ENCODE peak calls at places on chromosomes 6 and 20, in four cellular contexts. L is body of pancreas, O is MG63, M is Right ventricle myocardium superior. N is an unnamed sample.

GRCh38 chr6:21382821-21383455 is 210.6 kb upstream of the SOX4 start:
- DNase-seq in O (no peak), M (no peak), L (no peak), N (no peak)

GRCh38 chr20:47258745-47259695 is 97.5 kb downstream of the ZMYND8 start:
- DNase-seq in L (peak; percentile 27), M (peak; percentile 49), O (no peak), N (peak; percentile 28)

GRCh38 chr6:53639520-53639919 is 26.0 kb downstream of the KLHL31 start:
- DNase-seq in M (no peak), O (no peak), L (no peak), N (no peak)

GRCh38 chr6:31723245-31723979 is at the start of gene MPIG6B:
- DNase-seq in O (no peak), L (no peak), M (no peak), N (no peak)

GRCh38 chr6:145155411-145155810 is 579.9 kb downstream of the EPM2A start:
- DNase-seq in M (no peak), O (no peak), L (no peak), N (no peak)

GRCh38 chr20:7285918-7286556 is 518.6 kb downstream of the BMP2 start:
- DNase-seq in L (peak; percentile 81), M (peak; percentile 78), O (peak; percentile 36), N (peak; percentile 73)

GRCh38 chr6:32439708-32440214 is at the start of gene HLA-DRA:
- DNase-seq in M (no peak), L (peak; percentile 53), O (no peak), N (no peak)

GRCh38 chr20:62908971-62909791 is 17.1 kb downstream of the DIDO1 start:
- DNase-seq in M (no peak), O (no peak), L (no peak), N (no peak)

GRCh38 chr20:59141818-59142581 is 21.6 kb upstream of the ZNF831 start:
- DNase-seq in L (no peak), O (no peak), M (no peak), N (no peak)

GRCh38 chr6:134787261-134787871 is 162.5 kb downstream of the ALDH8A1 start:
- DNase-seq in L (no peak), M (no peak), O (peak; percentile 9), N (no peak)

GRCh38 chr6:136791296-136792065 is 796 bp downstream of the MAP3K5 start:
- DNase-seq in L (peak; percentile 85), O (peak; percentile 65), M (peak; percentile 83), N (peak; percentile 88)

GRCh38 chr6:7727951-7728854 is 2.3 kb downstream of the BMP6 start:
- DNase-seq in M (peak; percentile 49), L (no peak), O (no peak), N (no peak)

GRCh38 chr20:33443006-33443511 is 504 bp downstream of the SNTA1 start:
- DNase-seq in O (no peak), L (peak; percentile 28), M (peak; percentile 62), N (no peak)

GRCh38 chr6:116267879-116268588 is 11.7 kb downstream of the TSPYL1 start:
- DNase-seq in O (no peak), M (no peak), L (no peak), N (no peak)

GRCh38 chr6:47235964-47236760 is 73.5 kb downstream of the TNFRSF21 start:
- DNase-seq in M (peak; percentile 51), O (no peak), L (peak; percentile 56), N (peak; percentile 30)

GRCh38 chr6:108133594-108134179 is 32.1 kb upstream of the NR2E1 start:
- DNase-seq in M (peak; percentile 68), L (peak; percentile 91), O (peak; percentile 86), N (peak; percentile 79)

GRCh38 chr6:39929733-39930461 is 4.4 kb downstream of the MOCS1 start:
- DNase-seq in M (no peak), O (no peak), L (no peak), N (no peak)

GRCh38 chr6:138397128-138397814 is 6.8 kb upstream of the HEBP2 start:
- DNase-seq in O (peak; percentile 62), L (no peak), M (peak; percentile 46), N (no peak)

GRCh38 chr6:26258199-26258977 is 106.6 kb upstream of the BTN3A2 start:
- DNase-seq in L (no peak), M (no peak), O (no peak), N (no peak)

GRCh38 chr20:25553819-25554296 is 31.5 kb downstream of the NINL start:
- DNase-seq in L (no peak), O (peak; percentile 44), M (no peak), N (no peak)

GRCh38 chr6:122755901-122756300 is 23.6 kb upstream of the FABP7 start:
- DNase-seq in O (no peak), M (no peak), L (no peak), N (no peak)

GRCh38 chr6:36216559-36216958 is 20.0 kb downstream of the BRPF3 start:
- DNase-seq in O (peak; percentile 26), L (no peak), M (no peak), N (no peak)

GRCh38 chr20:58721951-58722371 is 29.4 kb downstream of the NPEPL1 start:
- DNase-seq in M (peak; percentile 42), L (peak; percentile 32), O (no peak), N (no peak)

GRCh38 chr20:64153861-64154589 is 10.2 kb upstream of the MYT1 start:
- DNase-seq in O (no peak), L (no peak), M (peak; percentile 10), N (peak; percentile 67)

GRCh38 chr20:54995021-54995420 is 519.6 kb downstream of the DOK5 start:
- DNase-seq in M (no peak), O (no peak), L (no peak), N (no peak)

GRCh38 chr6:142377112-142377848 is 75.5 kb downstream of the ADGRG6 start:
- DNase-seq in O (peak; percentile 13), L (peak; percentile 5), M (no peak), N (no peak)

GRCh38 chr6:5078121-5078695 is 6.9 kb upstream of the PPP1R3G start:
- DNase-seq in M (no peak), O (no peak), L (no peak), N (no peak)

GRCh38 chr6:17986656-17987575 is 519 bp downstream of the KIF13A start:
- DNase-seq in M (peak; percentile 76), O (peak; percentile 43), L (peak; percentile 60), N (peak; percentile 91)

GRCh38 chr6:129567374-129567773 is 142.6 kb downstream of the ARHGAP18 start:
- DNase-seq in O (no peak), L (no peak), M (no peak), N (no peak)

GRCh38 chr20:5080384-5080877 is 39.3 kb downstream of the PCNA start:
- DNase-seq in L (peak; percentile 72), M (peak; percentile 87), O (peak; percentile 9), N (peak; percentile 87)

GRCh38 chr20:57483287-57484050 is 41.5 kb downstream of the CTCFL start:
- DNase-seq in M (no peak), L (no peak), O (no peak), N (no peak)

GRCh38 chr6:42352856-42353564 is 98.7 kb downstream of the TRERF1 start:
- DNase-seq in O (peak; percentile 74), L (no peak), M (no peak), N (no peak)

GRCh38 chr6:163745566-163746400 is 331.3 kb downstream of the QKI start:
- DNase-seq in L (peak; percentile 42), M (peak; percentile 77), O (peak; percentile 95), N (no peak)

GRCh38 chr20:34090645-34091044 is 21.4 kb downstream of the EIF2S2 start:
- DNase-seq in O (no peak), L (no peak), M (no peak), N (no peak)

GRCh38 chr6:43091020-43091419 is 14.9 kb downstream of the PTK7 start:
- DNase-seq in M (no peak), O (no peak), L (no peak), N (no peak)

GRCh38 chr6:170058878-170059485 is 231.9 kb downstream of the DLL1 start:
- DNase-seq in O (no peak), L (no peak), M (no peak), N (peak; percentile 67)

GRCh38 chr20:51220293-51220706 is 197.4 kb upstream of the KCNG1 start:
- DNase-seq in L (peak; percentile 6), M (no peak), O (peak; percentile 46), N (no peak)

N was measured in upper lobe of left lung.